ENCODE peak calls at places on chromosome 5, in five cellular contexts. D is posterior cingulate gyrus, P is Calu3, O is IMR-90, E is T follicular helper cell. Q is an unnamed sample.

GRCh38 chr5:10793785-10794184 is 32.8 kb upstream of the DAP start:
- DNase-seq in D (no peak), P (no peak), O (no peak), E (no peak), Q (no peak)

GRCh38 chr5:66769839-66770617 is 173.8 kb downstream of the MAST4 start:
- DNase-seq in D (peak), P (no peak), O (no peak), E (no peak), Q (no peak)

GRCh38 chr5:168472329-168472728 is 13.9 kb upstream of the RARS1 start:
- DNase-seq in D (no peak), P (peak), O (peak), E (no peak), Q (no peak)

GRCh38 chr5:153891394-153891793 is 147.3 kb downstream of the FAM114A2 start:
- DNase-seq in D (no peak), P (no peak), O (no peak), E (no peak), Q (no peak)

GRCh38 chr5:59356813-59357381 is 536.6 kb downstream of the PDE4D start:
- DNase-seq in D (no peak), P (no peak), O (no peak), E (no peak), Q (no peak)

GRCh38 chr5:142847898-142848790 is 78.0 kb downstream of the ARHGAP26 start:
- DNase-seq in D (no peak), P (no peak), O (peak), E (no peak), Q (no peak)

GRCh38 chr5:137649228-137649890 is 86.5 kb downstream of the KLHL3 start:
- DNase-seq in D (no peak), P (no peak), O (peak), E (no peak), Q (no peak)

GRCh38 chr5:57828221-57828620 is 345.6 kb upstream of the ACTBL2 start:
- DNase-seq in D (no peak), P (no peak), O (no peak), E (no peak), Q (no peak)

GRCh38 chr5:51997908-51998307 is 614.7 kb downstream of the ISL1 start:
- DNase-seq in D (no peak), P (no peak), O (no peak), E (no peak), Q (no peak)

GRCh38 chr5:33692983-33693382 is 198.8 kb downstream of the ADAMTS12 start:
- DNase-seq in D (no peak), P (no peak), O (peak), E (no peak), Q (no peak)

GRCh38 chr5:151660616-151661015 is 26.1 kb downstream of the SPARC start:
- DNase-seq in D (no peak), P (no peak), O (peak), E (no peak), Q (no peak)

GRCh38 chr5:120778491-120779293 is 314.6 kb downstream of the PRR16 start:
- DNase-seq in D (no peak), P (no peak), O (peak), E (no peak), Q (no peak)

GRCh38 chr5:155147222-155147621 is 133.7 kb downstream of the KIF4B start:
- DNase-seq in D (no peak), P (no peak), O (no peak), E (no peak), Q (no peak)

GRCh38 chr5:142740903-142741302 is 29.3 kb upstream of the ARHGAP26 start:
- DNase-seq in D (no peak), P (no peak), O (no peak), E (no peak), Q (no peak)

GRCh38 chr5:11494340-11494739 is 409.9 kb downstream of the CTNND2 start:
- DNase-seq in D (no peak), P (no peak), O (no peak), E (no peak), Q (no peak)

GRCh38 chr5:76813982-76814562 is 4.8 kb upstream of the F2RL1 start:
- DNase-seq in D (no peak), P (no peak), O (peak), E (no peak), Q (no peak)

GRCh38 chr5:38547257-38547656 is 9.2 kb downstream of the LIFR start:
- DNase-seq in D (no peak), P (no peak), O (peak), E (no peak), Q (no peak)